ENCODE peak calls at places on chromosome 14, in six cellular contexts. M is mammary epithelial cell, Q is neural crest cell, H is neural progenitor cell, J is lower lobe of right lung, P is WTC11. B is an unnamed sample.

GRCh38 chr14:73924337-73924736 is 25.6 kb downstream of the FAM161B start:
- DNase-seq in P (no peak), Q (no peak), H (no peak), M (no peak), J (no peak), B (no peak)

GRCh38 chr14:101220921-101221510 is 317.5 kb upstream of the RTL1 start:
- DNase-seq in Q (no peak), H (no peak), J (no peak), P (no peak), M (no peak), B (no peak)

GRCh38 chr14:73719791-73720190 is 5.6 kb upstream of the PNMA1 start:
- DNase-seq in P (no peak), Q (no peak), M (no peak), J (no peak), H (no peak), B (no peak)

GRCh38 chr14:74609721-74610120 is 2.3 kb downstream of the LTBP2 start:
- DNase-seq in Q (no peak), H (no peak), M (peak), P (no peak), J (no peak), B (no peak)

GRCh38 chr14:81137316-81137715 is 83.4 kb downstream of the GTF2A1 start:
- DNase-seq in H (no peak), M (peak), J (no peak), Q (no peak), P (no peak), B (no peak)

GRCh38 chr14:80587096-80587724 is 354.3 kb downstream of the CEP128 start:
- DNase-seq in H (peak), M (peak), P (no peak), Q (no peak), J (no peak), B (no peak)

GRCh38 chr14:22071001-22071400 is 397.4 kb upstream of the OR4E1 start:
- DNase-seq in H (no peak), J (no peak), M (no peak), Q (no peak), P (no peak), B (no peak)

GRCh38 chr14:75369506-75369905 is 58.3 kb upstream of the JDP2 start:
- DNase-seq in H (no peak), Q (no peak), P (no peak), M (no peak), J (no peak), B (no peak)

GRCh38 chr14:51534623-51535022 is 117.1 kb upstream of the FRMD6 start:
- DNase-seq in P (no peak), H (no peak), M (peak), J (no peak), Q (no peak), B (no peak)

GRCh38 chr14:81423504-81423903 is 23.4 kb upstream of the STON2 start:
- DNase-seq in Q (no peak), H (no peak), P (no peak), J (peak), M (no peak), B (no peak)

GRCh38 chr14:26870722-26871121 is 272.9 kb upstream of the NOVA1 start:
- DNase-seq in H (no peak), Q (no peak), P (no peak), J (no peak), M (no peak), B (no peak)

GRCh38 chr14:33118653-33119052 is 180.0 kb downstream of the NPAS3 start:
- DNase-seq in J (no peak), P (no peak), Q (no peak), H (no peak), M (no peak), B (no peak)

GRCh38 chr14:71526388-71526787 is 405.8 kb upstream of the RGS6 start:
- DNase-seq in P (no peak), H (no peak), Q (no peak), J (no peak), M (no peak), B (no peak)

GRCh38 chr14:42248131-42248530 is 641.5 kb downstream of the LRFN5 start:
- DNase-seq in P (no peak), Q (no peak), H (no peak), J (no peak), M (no peak), B (no peak)

GRCh38 chr14:50527970-50528369 is 4.4 kb downstream of the MAP4K5 start:
- DNase-seq in H (no peak), Q (no peak), P (no peak), J (no peak), M (peak), B (no peak)

GRCh38 chr14:56119221-56119967 is 1.2 kb downstream of the PELI2 start:
- DNase-seq in J (peak), Q (no peak), P (peak), H (peak), M (no peak), B (no peak)

GRCh38 chr14:77053046-77053841 is 24.7 kb upstream of the IRF2BPL start:
- DNase-seq in P (peak), Q (peak), M (no peak), J (peak), H (peak), B (peak)

GRCh38 chr14:73829526-73830431 is 21.9 kb upstream of the PTGR2 start:
- DNase-seq in Q (no peak), H (no peak), J (no peak), P (no peak), M (peak), B (no peak)

GRCh38 chr14:24368215-24368561 is 204 bp downstream of the NFATC4 start:
- DNase-seq in P (no peak), J (no peak), Q (no peak), M (no peak), H (peak), B (no peak)

GRCh38 chr14:101291390-101291789 is 269.9 kb upstream of the DIO3 start:
- DNase-seq in P (no peak), Q (no peak), H (no peak), M (no peak), J (no peak), B (no peak)

GRCh38 chr14:57486767-57487379 is 6.8 kb downstream of the CCDC198 start:
- DNase-seq in H (peak), Q (no peak), M (peak), J (no peak), P (no peak), B (peak)

GRCh38 chr14:34797747-34798583 is 77.2 kb downstream of the BAZ1A start:
- DNase-seq in J (no peak), P (peak), M (no peak), H (peak), Q (no peak), B (no peak)

GRCh38 chr14:21347201-21347600 is 36.6 kb downstream of the SUPT16H start:
- DNase-seq in P (no peak), J (no peak), Q (no peak), M (no peak), H (no peak), B (no peak)

GRCh38 chr14:22002860-22003284 is 329.3 kb upstream of the OR4E1 start:
- DNase-seq in J (peak), P (peak), M (no peak), H (peak), Q (peak), B (no peak)

GRCh38 chr14:105097797-105098127 is 32.5 kb upstream of the GPR132 start:
- DNase-seq in H (no peak), J (no peak), M (no peak), P (no peak), Q (no peak), B (no peak)

GRCh38 chr14:75254381-75254821 is 24.2 kb upstream of the FOS start:
- DNase-seq in Q (no peak), H (no peak), P (no peak), M (peak), J (peak), B (no peak)

GRCh38 chr14:32354716-32355115 is 25.6 kb downstream of the AKAP6 start:
- DNase-seq in H (no peak), Q (no peak), P (no peak), J (no peak), M (no peak), B (no peak)

GRCh38 chr14:73248294-73248868 is 11.1 kb downstream of the PAPLN start:
- DNase-seq in H (no peak), M (peak), J (no peak), P (no peak), Q (no peak), B (no peak)

GRCh38 chr14:50620341-50620740 is 47.8 kb downstream of the SAV1 start:
- DNase-seq in J (no peak), P (no peak), Q (no peak), M (peak), H (no peak), B (no peak)

GRCh38 chr14:65361920-65362319 is 50.6 kb upstream of the FUT8 start:
- DNase-seq in H (no peak), Q (no peak), M (peak), P (no peak), J (no peak), B (no peak)

GRCh38 chr14:19974844-19975243 is 547 bp upstream of the OR4K15 start:
- DNase-seq in H (no peak), M (no peak), J (no peak), P (no peak), Q (no peak), B (no peak)

GRCh38 chr14:30227871-30228270 is 300.2 kb upstream of the PRKD1 start:
- DNase-seq in Q (no peak), P (no peak), H (no peak), M (peak), J (no peak), B (no peak)

GRCh38 chr14:67411820-67412421 is at the start of gene PLEK2:
- DNase-seq in H (no peak), Q (no peak), M (peak), P (peak), J (peak), B (no peak)

GRCh38 chr14:74619672-74620131 is 7.7 kb upstream of the LTBP2 start:
- DNase-seq in Q (no peak), M (peak), H (no peak), J (peak), P (no peak), B (no peak)

GRCh38 chr14:25041484-25041883 is 8.5 kb downstream of the STXBP6 start:
- DNase-seq in H (no peak), P (no peak), M (no peak), J (no peak), Q (no peak), B (no peak)

GRCh38 chr14:56207626-56208297 is 89.6 kb downstream of the PELI2 start:
- DNase-seq in Q (no peak), J (no peak), H (no peak), M (no peak), P (no peak), B (no peak)

DNA sequence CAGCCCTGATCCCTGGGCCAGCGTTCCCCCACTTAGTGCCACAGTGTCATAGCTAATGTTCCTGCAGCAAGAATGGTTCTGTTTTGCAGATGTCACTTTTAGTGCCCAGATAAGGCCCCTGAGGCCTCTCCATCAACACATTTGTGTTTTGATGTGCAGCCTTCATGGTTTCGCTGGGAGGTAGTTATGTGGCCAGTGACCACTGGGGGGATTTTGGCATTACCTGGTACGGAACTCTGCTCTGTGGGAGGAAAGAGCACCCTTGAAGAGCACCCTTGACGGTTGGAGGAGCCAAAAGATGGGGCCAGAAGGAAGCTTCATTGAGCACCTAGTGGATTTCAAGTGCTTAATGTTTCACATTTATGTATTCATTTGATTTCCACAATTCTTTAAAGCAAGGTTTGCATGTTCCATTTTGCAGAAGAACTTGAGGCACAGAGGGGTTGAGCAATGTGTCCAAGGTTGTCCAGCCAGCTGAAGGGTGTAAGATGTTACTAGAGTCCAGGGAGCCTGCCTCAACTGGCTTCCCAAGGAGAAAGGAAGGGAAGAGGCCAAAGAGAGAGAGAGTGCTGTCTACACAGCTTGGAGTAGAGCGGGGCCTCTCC is 13.0 kb downstream of the SERPINA11 start:
- DNase-seq in Q (no peak), J (no peak), M (no peak), H (no peak), P (no peak), B (no peak)
- TF ChIP-seq CTCF in Q (no peak), J (no peak), M (no peak), H (peak), P (no peak), B (no peak)

GRCh38 chr14:61380984-61381383 is 59.6 kb downstream of the PRKCH start:
- DNase-seq in H (no peak), J (no peak), M (no peak), Q (no peak), P (peak), B (no peak)
- TF ChIP-seq CTCF in H (no peak), J (no peak), M (peak), Q (no peak), P (no peak), B (no peak)

DNA sequence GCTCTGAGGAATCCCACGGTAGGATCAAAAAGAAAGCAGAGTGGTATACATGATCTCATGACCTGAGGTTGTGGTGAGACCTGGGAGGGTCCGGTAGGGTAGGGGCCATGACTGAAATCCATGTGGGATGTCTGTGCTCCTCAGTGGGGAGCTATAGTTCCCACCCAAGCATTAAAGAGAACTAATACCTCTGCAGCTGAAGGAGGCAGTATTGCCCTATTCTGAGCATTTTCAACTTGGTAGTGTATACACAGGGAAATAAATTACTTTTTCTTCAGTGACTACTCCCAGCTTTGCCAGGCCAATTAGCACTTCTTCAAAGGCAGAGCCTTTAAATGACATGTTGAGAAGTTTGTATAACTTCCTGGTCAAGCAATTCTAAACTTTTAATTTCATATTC is 613.8 kb downstream of the KCNH5 start:
- DNase-seq in Q (no peak), J (no peak), P (no peak), H (no peak), M (no peak), B (no peak)
- TF ChIP-seq CTCF in Q (no peak), J (no peak), P (no peak), H (no peak), M (no peak), B (no peak)

GRCh38 chr14:79325071-79325470 is 886.2 kb downstream of the DIO2 start:
- DNase-seq in P (no peak), J (no peak), Q (no peak), H (no peak), M (no peak), B (no peak)
- TF ChIP-seq CTCF in P (no peak), J (no peak), Q (no peak), H (no peak), M (no peak), B (no peak)

DNA sequence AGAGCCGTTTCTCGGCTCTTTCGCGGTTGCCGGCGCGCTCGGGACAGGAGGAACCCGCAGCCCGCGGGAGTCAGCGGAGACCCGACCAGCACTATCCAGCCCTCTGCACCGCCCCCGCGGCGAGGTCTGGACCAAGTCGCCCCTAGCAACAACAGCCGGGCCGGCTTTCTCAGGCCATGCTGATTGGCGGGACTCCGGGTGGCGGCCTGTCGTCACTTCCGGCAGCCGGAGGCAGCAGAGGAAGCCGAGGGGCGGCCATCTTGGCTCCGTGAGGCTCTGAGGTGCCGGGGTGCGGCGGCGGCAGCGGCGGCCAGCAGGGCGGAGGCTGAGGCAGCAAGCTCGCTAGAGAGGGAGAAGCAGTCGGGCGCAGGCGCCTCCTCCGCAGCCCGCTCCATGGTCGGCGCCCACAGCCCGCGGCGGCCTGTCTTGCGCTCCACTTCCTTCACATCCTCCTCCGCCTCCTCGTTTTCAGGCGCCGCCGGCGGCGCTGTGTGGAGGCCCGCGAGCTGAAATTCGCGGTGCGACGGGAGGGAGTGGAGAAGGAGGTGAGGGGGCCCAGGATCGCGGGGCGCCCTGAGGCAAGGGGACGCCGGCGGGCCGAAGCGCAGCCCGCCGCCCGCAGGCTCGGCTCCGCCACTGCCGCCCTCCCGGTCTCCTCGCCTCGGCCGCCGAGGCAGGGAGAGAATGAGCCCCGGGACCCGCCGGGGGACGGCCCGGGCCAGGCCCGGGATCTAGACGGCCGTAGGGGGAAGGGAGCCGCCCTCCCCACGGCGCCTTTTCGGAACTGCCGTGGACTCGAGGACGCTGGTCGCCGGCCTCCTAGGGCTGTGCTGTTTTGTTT is at the start of gene MARK3:
- DNase-seq in P (peak), M (peak), Q (peak), H (peak), J (peak), B (peak)
- TF ChIP-seq CTCF in P (no peak), M (peak), Q (peak), H (peak), J (peak), B (no peak)

GRCh38 chr14:95533822-95534221 is 1.0 kb upstream of the GLRX5 start:
- DNase-seq in H (peak), M (no peak), J (no peak), Q (no peak), P (no peak), B (no peak)

GRCh38 chr14:95536036-95536577 is 1.3 kb downstream of the GLRX5 start:
- DNase-seq in Q (no peak), M (no peak), H (peak), P (no peak), J (no peak), B (no peak)

GRCh38 chr14:95535226-95536021 is 574 bp downstream of the GLRX5 start:
- DNase-seq in J (no peak), M (no peak), Q (no peak), H (peak), P (peak), B (no peak)

GRCh38 chr14:95533391-95533821 is 1.4 kb upstream of the GLRX5 start:
- DNase-seq in J (no peak), Q (no peak), M (no peak), H (peak), P (no peak), B (no peak)

DNA sequence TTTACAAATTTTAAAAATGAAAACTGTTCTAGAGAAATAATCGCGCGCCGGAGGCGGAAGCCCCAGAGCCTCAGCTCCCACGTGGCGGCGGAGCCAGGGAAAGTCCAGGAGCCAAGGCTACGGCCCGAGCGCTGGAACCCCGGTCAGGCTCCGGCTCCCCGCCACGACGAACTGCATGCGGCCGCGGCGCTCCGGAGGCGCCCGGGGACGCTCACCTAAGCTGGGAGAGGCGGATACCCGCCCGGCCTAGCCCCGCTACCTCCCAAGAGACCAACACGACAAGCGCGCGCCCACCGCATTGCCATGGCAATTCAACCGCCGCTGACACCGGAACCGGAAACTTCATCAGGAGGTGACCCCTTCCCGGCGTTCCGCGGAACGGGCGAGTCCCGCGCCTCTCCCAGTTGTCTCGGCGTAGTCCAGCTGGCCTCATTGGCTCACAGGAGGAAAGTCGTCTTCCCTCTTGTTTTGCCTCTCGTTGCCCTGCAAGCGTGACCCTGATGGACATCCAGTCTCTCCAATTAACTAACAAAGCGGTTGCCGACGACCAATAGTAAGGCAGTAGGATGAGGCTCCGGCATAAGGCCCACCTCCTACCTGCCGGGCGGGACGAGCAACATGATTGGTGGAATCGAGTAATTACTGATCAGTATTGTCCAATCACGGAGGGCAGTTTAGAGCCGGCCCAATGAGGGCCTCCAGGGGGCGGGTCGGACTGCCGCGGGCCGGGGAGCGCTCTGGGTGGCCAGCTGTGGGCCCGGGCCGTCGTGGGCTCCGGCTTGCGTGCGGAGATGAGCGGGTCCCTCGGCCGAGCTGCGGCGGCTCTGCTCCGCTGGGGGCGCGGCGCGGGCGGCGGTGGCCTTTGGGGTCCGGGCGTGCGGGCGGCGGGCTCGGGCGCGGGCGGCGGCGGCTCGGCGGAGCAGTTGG is at the start of gene GLRX5:
- DNase-seq in Q (peak), M (peak), H (peak), P (peak), J (peak), B (peak)
- TF ChIP-seq CTCF in Q (no peak), M (no peak), H (no peak), P (no peak), J (no peak), B (no peak)

GRCh38 chr14:69105326-69105725 is 47.6 kb downstream of the DCAF5 start:
- DNase-seq in H (no peak), P (no peak), Q (no peak), M (peak), J (no peak), B (no peak)

GRCh38 chr14:69096766-69097475 is 56.0 kb downstream of the DCAF5 start:
- DNase-seq in J (no peak), M (no peak), Q (no peak), P (no peak), H (no peak), B (no peak)

GRCh38 chr14:69106451-69106850 is 46.5 kb downstream of the DCAF5 start:
- DNase-seq in P (no peak), M (no peak), H (no peak), Q (no peak), J (no peak), B (no peak)

GRCh38 chr14:69097974-69098373 is 54.9 kb downstream of the DCAF5 start:
- DNase-seq in H (peak), P (no peak), M (no peak), J (no peak), Q (no peak), B (no peak)

GRCh38 chr14:69101331-69101826 is 51.5 kb downstream of the DCAF5 start:
- DNase-seq in P (no peak), H (peak), M (peak), J (no peak), Q (no peak), B (no peak)
- TF ChIP-seq CTCF in P (no peak), H (peak), M (peak), J (peak), Q (peak), B (peak)

B was measured in D721Med.